ENCODE peak calls at places on chromosome 18, in five cellular contexts. One of them, this sample, is unnamed.
A peak's percentile ranks its signal among the peaks of the same experiment; 100 is the strongest.

GRCh38 chr18:8610442-8610801 is 1.2 kb downstream of the RAB12 start:
- DNase-seq in A673: no peak
- DNase-seq in astrocyte: no peak
- DNase-seq in sciatic nerve: no peak
- DNase-seq in IMR-90: peak; percentile 19
- DNase-seq in this sample: peak; percentile 57

GRCh38 chr18:23196119-23197004 is 61.1 kb downstream of the CABLES1 start:
- DNase-seq in A673: no peak
- DNase-seq in astrocyte: peak; percentile 55
- DNase-seq in sciatic nerve: no peak
- DNase-seq in IMR-90: no peak
- DNase-seq in this sample: peak; percentile 57

GRCh38 chr18:80253871-80254492 is 6.7 kb upstream of the PARD6G start:
- DNase-seq in A673: peak; percentile 14
- DNase-seq in astrocyte: no peak
- DNase-seq in sciatic nerve: no peak
- DNase-seq in IMR-90: no peak
- DNase-seq in this sample: no peak

GRCh38 chr18:11387880-11388279 is 221.5 kb upstream of the SLC35G4 start:
- DNase-seq in A673: peak; percentile 81
- DNase-seq in astrocyte: peak; percentile 12
- DNase-seq in sciatic nerve: peak; percentile 72
- DNase-seq in IMR-90: peak; percentile 47
- DNase-seq in this sample: peak; percentile 45

GRCh38 chr18:2312440-2312839 is 258.9 kb downstream of the METTL4 start:
- DNase-seq in A673: no peak
- DNase-seq in astrocyte: no peak
- DNase-seq in sciatic nerve: no peak
- DNase-seq in IMR-90: no peak
- DNase-seq in this sample: no peak

GRCh38 chr18:68714707-68715496 is at the start of gene TMX3:
- DNase-seq in A673: peak; percentile 98
- DNase-seq in astrocyte: peak; percentile 85
- DNase-seq in sciatic nerve: peak; percentile 93
- DNase-seq in IMR-90: peak; percentile 92
- DNase-seq in this sample: peak; percentile 98

GRCh38 chr18:7062236-7062635 is 55.4 kb downstream of the LAMA1 start:
- DNase-seq in A673: no peak
- DNase-seq in astrocyte: no peak
- DNase-seq in sciatic nerve: no peak
- DNase-seq in IMR-90: no peak
- DNase-seq in this sample: no peak

GRCh38 chr18:10559566-10560456 is 34.0 kb downstream of the NAPG start:
- DNase-seq in A673: peak; percentile 30
- DNase-seq in astrocyte: no peak
- DNase-seq in sciatic nerve: peak; percentile 57
- DNase-seq in IMR-90: peak; percentile 28
- DNase-seq in this sample: peak; percentile 78